ENCODE peak calls at places on chromosomes 11 and 22, in five cellular contexts. D is aorta, Q is fibroblast of the conjunctiva, N is AG04449, C is ELR. X is an unnamed sample.

GRCh38 chr11:1073261-1073724 is 1.4 kb upstream of the MUC2 start:
- DNase-seq in D (peak), Q (no peak), N (no peak), C (peak), X (no peak)

GRCh38 chr22:27631641-27632040 is 169.9 kb downstream of the MN1 start:
- DNase-seq in D (no peak), Q (no peak), N (no peak), C (no peak), X (no peak)

GRCh38 chr11:9803685-9804413 is 140.0 kb downstream of the SWAP70 start:
- DNase-seq in D (no peak), Q (no peak), N (no peak), C (no peak), X (no peak)

GRCh38 chr11:3824714-3825472 is 15.9 kb downstream of the RHOG start:
- DNase-seq in D (peak), Q (no peak), N (no peak), C (peak), X (peak)

GRCh38 chr11:119722281-119722794 is 6.7 kb downstream of the NECTIN1 start:
- DNase-seq in D (no peak), Q (no peak), N (no peak), C (no peak), X (no peak)

GRCh38 chr11:838441-839279 is 3.7 kb downstream of the POLR2L start:
- DNase-seq in D (no peak), Q (no peak), N (no peak), C (peak), X (no peak)

GRCh38 chr11:124788521-124788920 is 11.7 kb downstream of the MSANTD2 start:
- DNase-seq in D (no peak), Q (no peak), N (no peak), C (peak), X (no peak)

GRCh38 chr11:35180311-35181233 is 41.6 kb downstream of the CD44 start:
- DNase-seq in D (no peak), Q (no peak), N (no peak), C (peak), X (no peak)

GRCh38 chr11:71154406-71154805 is 98.0 kb downstream of the SHANK2 start:
- DNase-seq in D (no peak), Q (no peak), N (no peak), C (no peak), X (no peak)

GRCh38 chr11:77658213-77659013 is 20.8 kb upstream of the CLNS1A start:
- DNase-seq in D (no peak), Q (peak), N (peak), C (no peak), X (no peak)

GRCh38 chr11:94731921-94732601 is 36.1 kb upstream of the AMOTL1 start:
- DNase-seq in D (no peak), Q (peak), N (no peak), C (peak), X (no peak)

GRCh38 chr22:44743247-44743646 is 9.1 kb upstream of the ARHGAP8 start:
- DNase-seq in D (no peak), Q (no peak), N (no peak), C (no peak), X (no peak)

GRCh38 chr11:84714316-84714780 is 912.8 kb downstream of the DLG2 start:
- DNase-seq in D (peak), Q (no peak), N (no peak), C (peak), X (no peak)

GRCh38 chr11:2409026-2409553 is 8.5 kb downstream of the TSSC4 start:
- DNase-seq in D (no peak), Q (no peak), N (no peak), C (no peak), X (no peak)

GRCh38 chr11:2275334-2276279 is 5.2 kb upstream of the ASCL2 start:
- DNase-seq in D (peak), Q (no peak), N (no peak), C (no peak), X (no peak)

GRCh38 chr11:134036484-134037092 is 32.3 kb upstream of the JAM3 start:
- DNase-seq in D (no peak), Q (no peak), N (no peak), C (no peak), X (peak)

GRCh38 chr22:29209624-29209929 is 3.9 kb downstream of the EMID1 start:
- DNase-seq in D (no peak), Q (no peak), N (no peak), C (no peak), X (no peak)

GRCh38 chr11:36751251-36751839 is 153.3 kb upstream of the RAG2 start:
- DNase-seq in D (no peak), Q (no peak), N (no peak), C (no peak), X (no peak)

GRCh38 chr22:22193923-22194322 is 50.7 kb upstream of the VPREB1 start:
- DNase-seq in D (no peak), Q (no peak), N (no peak), C (no peak), X (no peak)

GRCh38 chr11:80383655-80384054 is 942.8 kb upstream of the TENM4 start:
- DNase-seq in D (no peak), Q (no peak), N (no peak), C (no peak), X (no peak)

GRCh38 chr11:78798567-78799170 is 224.0 kb upstream of the NARS2 start:
- DNase-seq in D (peak), Q (peak), N (no peak), C (peak), X (no peak)

GRCh38 chr11:105862736-105863367 is 159.2 kb downstream of the MSANTD4 start:
- DNase-seq in D (no peak), Q (peak), N (peak), C (peak), X (no peak)

GRCh38 chr11:73477518-73477917 is 101.3 kb downstream of the RELT start:
- DNase-seq in D (no peak), Q (no peak), N (no peak), C (no peak), X (no peak)

GRCh38 chr11:119774180-119774763 is 45.3 kb upstream of the NECTIN1 start:
- DNase-seq in D (no peak), Q (no peak), N (no peak), C (peak), X (no peak)

GRCh38 chr22:24578355-24579241 is 14.3 kb downstream of the LRRC75B start:
- DNase-seq in D (no peak), Q (no peak), N (no peak), C (no peak), X (no peak)

GRCh38 chr11:2451916-2452694 is 7.3 kb downstream of the KCNQ1 start:
- DNase-seq in D (peak), Q (no peak), N (no peak), C (no peak), X (no peak)

GRCh38 chr22:49638788-49639187 is 188.9 kb downstream of the BRD1 start:
- DNase-seq in D (no peak), Q (no peak), N (no peak), C (no peak), X (no peak)

GRCh38 chr11:6606471-6607189 is 3.1 kb downstream of the ILK start:
- DNase-seq in D (peak), Q (peak), N (peak), C (peak), X (peak)

GRCh38 chr22:26887456-26887855 is 230.1 kb downstream of the MIAT start:
- DNase-seq in D (no peak), Q (peak), N (peak), C (peak), X (no peak)

GRCh38 chr11:77771135-77771534 is 49.4 kb downstream of the RSF1 start:
- DNase-seq in D (no peak), Q (no peak), N (no peak), C (no peak), X (no peak)

GRCh38 chr11:114307524-114308203 is 11.5 kb downstream of the NNMT start:
- DNase-seq in D (peak), Q (peak), N (peak), C (peak), X (no peak)

GRCh38 chr11:110896358-110896757 is 184.1 kb upstream of the ARHGAP20 start:
- DNase-seq in D (no peak), Q (peak), N (no peak), C (peak), X (no peak)

GRCh38 chr11:27462543-27462942 is 10.0 kb downstream of the LGR4 start:
- DNase-seq in D (no peak), Q (no peak), N (no peak), C (peak), X (no peak)

GRCh38 chr22:19896665-19897355 is 42.1 kb upstream of the GNB1L start:
- DNase-seq in D (no peak), Q (no peak), N (no peak), C (no peak), X (no peak)

GRCh38 chr11:127531167-127531566 is 530.6 kb upstream of the KIRREL3 start:
- DNase-seq in D (no peak), Q (no peak), N (no peak), C (peak), X (no peak)

GRCh38 chr11:120344302-120345004 is 8.2 kb downstream of the ARHGEF12 start:
- DNase-seq in D (no peak), Q (no peak), N (no peak), C (peak), X (no peak)

GRCh38 chr11:128297111-128297651 is 290.2 kb downstream of the ETS1 start:
- DNase-seq in D (no peak), Q (no peak), N (no peak), C (no peak), X (no peak)

X was measured in activated T-cell treated with anti-CD3 and anti-CD28 coated beads for 1 hour.